ENCODE peak calls at places on chromosomes 5 and 9, in four cellular contexts. D, W, J and K are unnamed samples.

GRCh38 chr5:138240690-138241385 is 27.7 kb upstream of the CDC23 start:
- DNase-seq in W (peak; percentile 4), D (no peak), J (no peak), K (no peak)

GRCh38 chr9:84397151-84397728 is 56.7 kb upstream of the SLC28A3 start:
- DNase-seq in D (peak; percentile 39), J (peak; percentile 8), W (peak; percentile 54), K (peak; percentile 69)

GRCh38 chr9:129138476-129139232 is 27.4 kb downstream of the PTPA start:
- DNase-seq in W (no peak), J (no peak), D (no peak), K (peak; percentile 82)

GRCh38 chr9:78559449-78559885 is 262.5 kb downstream of the PSAT1 start:
- DNase-seq in D (no peak), J (no peak), W (no peak), K (no peak)

GRCh38 chr5:114101153-114101552 is 260.7 kb upstream of the KCNN2 start:
- DNase-seq in J (no peak), D (peak; percentile 15), W (peak; percentile 11), K (peak; percentile 37)

GRCh38 chr5:115507682-115508081 is 36.9 kb downstream of the FEM1C start:
- DNase-seq in J (no peak), W (no peak), D (no peak), K (no peak)

GRCh38 chr5:1919750-1920149 is 37.0 kb upstream of the IRX4 start:
- DNase-seq in J (no peak), W (no peak), D (no peak), K (no peak)

GRCh38 chr5:32711693-32712462 is 757 bp downstream of the NPR3 start:
- DNase-seq in J (no peak), D (no peak), W (no peak), K (peak; percentile 19)

DNA sequence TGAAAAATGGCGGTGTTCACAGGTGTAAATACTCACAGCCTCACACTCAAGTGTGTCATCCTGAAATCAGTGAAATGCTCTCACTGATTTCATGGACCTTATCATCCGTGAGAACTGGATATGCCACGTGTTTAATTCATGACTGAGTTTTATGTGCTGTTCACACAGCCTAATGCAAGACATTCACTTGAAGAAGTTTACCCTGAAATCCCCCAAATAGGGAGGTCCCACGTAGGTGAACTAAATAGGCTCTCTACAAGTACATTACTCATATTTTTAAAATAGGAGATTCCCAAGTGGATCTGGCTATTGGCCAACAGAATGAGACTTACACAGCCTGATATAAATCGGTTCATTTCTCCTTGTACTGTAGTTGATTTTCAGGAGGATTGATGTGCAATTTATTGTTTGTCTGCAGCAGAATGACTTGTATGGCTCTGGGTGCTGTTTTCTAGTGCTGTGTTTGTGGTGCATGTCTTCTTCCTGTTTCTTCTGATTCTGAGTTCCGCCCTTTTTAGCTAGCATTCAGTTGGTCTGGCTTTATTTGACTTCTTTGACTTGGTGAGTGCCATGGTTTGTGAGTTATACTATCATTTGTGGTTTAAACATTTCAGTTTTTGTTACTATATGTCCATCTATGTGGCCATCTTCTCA is 25.1 kb downstream of the TRIO start:
- DNase-seq in J (no peak), W (no peak), D (no peak), K (peak; percentile 51)
- H2AFZ ChIP-seq in J (peak overlapping the region; percentile 26), W (no peak overlapping the region), D (no peak overlapping the region), K (no peak overlapping the region)

GRCh38 chr5:43396762-43397304 is 15.4 kb downstream of the CCL28 start:
- DNase-seq in D (no peak), W (no peak), J (peak; percentile 17), K (peak; percentile 26)
- TF ChIP-seq MYC in D (no peak), W (no peak), J (no peak), K (no peak)

GRCh38 chr5:168578506-168579205 is 512 bp downstream of the PANK3 start:
- DNase-seq in J (no peak), W (peak; percentile 72), D (peak; percentile 51), K (no peak)
- H2AFZ ChIP-seq in J (peak overlapping the region; percentile 9), W (peak overlapping the region; percentile 87), D (no peak overlapping the region), K (peak overlapping the region; percentile 67)

GRCh38 chr9:137685035-137685885 is 66.5 kb downstream of the EHMT1 start:
- DNase-seq in W (peak; percentile 37), D (no peak), J (no peak), K (no peak)
- TF ChIP-seq MYC in W (no peak), D (no peak), J (no peak), K (no peak)

GRCh38 chr9:131252120-131252519 is 24.2 kb downstream of the FAM78A start:
- DNase-seq in D (no peak), J (no peak), W (no peak), K (no peak)
- H2AFZ ChIP-seq in D (no peak overlapping the region), J (peak overlapping the region; percentile 74), W (peak overlapping the region; percentile 43), K (no peak overlapping the region)

DNA sequence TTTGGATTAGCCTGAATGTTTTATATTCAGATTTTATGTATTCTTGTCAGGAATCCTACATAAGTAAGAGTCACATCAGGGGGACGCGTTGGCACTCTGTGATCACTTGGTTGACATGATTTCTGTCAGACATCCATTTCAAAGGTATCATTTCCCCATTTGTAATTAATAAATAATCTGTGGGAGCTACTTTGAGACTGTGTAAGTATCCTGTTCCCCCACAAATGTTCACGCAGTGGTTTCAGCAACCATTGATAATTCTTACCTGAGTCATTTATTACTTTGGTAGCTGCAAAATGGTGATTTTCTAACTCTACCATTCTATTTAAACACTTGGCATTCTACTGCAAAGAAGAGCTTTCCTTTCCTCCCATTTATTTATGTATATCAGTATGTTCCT is 56.9 kb upstream of the TBC1D2 start:
- DNase-seq in D (no peak), J (peak; percentile 11), W (no peak), K (no peak)
- TF ChIP-seq MYC in D (no peak), J (no peak), W (no peak), K (no peak)

GRCh38 chr5:176540476-176540899 is 3.3 kb upstream of the RNF44 start:
- DNase-seq in W (no peak), J (no peak), D (no peak), K (no peak)

GRCh38 chr5:176542135-176542595 is 5.0 kb upstream of the RNF44 start:
- DNase-seq in J (no peak), W (peak; percentile 61), D (no peak), K (no peak)

GRCh38 chr5:176540956-176541337 is 3.7 kb upstream of the RNF44 start:
- DNase-seq in J (no peak), D (no peak), W (no peak), K (no peak)

GRCh38 chr5:176542596-176543427 is 5.6 kb upstream of the RNF44 start:
- DNase-seq in D (no peak), J (no peak), W (peak; percentile 79), K (no peak)

GRCh38 chr5:176541338-176542134 is 4.3 kb upstream of the RNF44 start:
- DNase-seq in J (no peak), D (peak; percentile 65), W (peak; percentile 67), K (peak; percentile 47)
- H2AFZ ChIP-seq in J (peak overlapping the region; percentile 84), D (peak overlapping the region; percentile 37), W (peak overlapping the region; percentile 78), K (peak overlapping the region; percentile 45)

DNA sequence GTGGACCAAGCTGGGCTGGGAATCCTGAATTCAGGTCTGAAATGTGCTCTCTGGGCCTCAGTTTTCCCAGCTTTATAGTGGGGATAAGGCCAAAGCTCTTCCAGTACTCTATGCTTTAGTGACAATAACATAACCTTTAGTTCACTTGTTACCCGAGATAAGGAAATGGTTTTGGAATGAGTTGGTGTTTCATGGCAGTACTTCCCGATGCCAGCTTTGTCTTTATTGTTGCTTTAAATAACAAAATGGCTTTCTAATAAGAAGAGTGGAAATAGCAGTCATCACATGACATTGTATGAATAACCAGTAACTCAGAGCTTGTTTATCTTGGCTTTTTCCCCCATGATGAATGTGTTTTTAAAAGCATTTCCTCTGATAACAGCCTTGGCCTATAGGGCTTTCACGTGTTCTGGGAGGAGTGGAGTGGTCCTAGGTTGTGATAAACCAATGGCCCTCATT is 53.6 kb downstream of the ZNF618 start:
- DNase-seq in J (no peak), W (peak; percentile 20), D (no peak), K (peak; percentile 98)
- TF ChIP-seq MYC in J (no peak), W (no peak), D (no peak), K (no peak)